ENCODE peak calls at places on chromosome 1, in seven cellular contexts. One of them, this sample, is unnamed.

GRCh38 chr1:220786057-220786336 is 716 bp upstream of the MTARC1 start:
- DNase-seq in K562: no peak
- DNase-seq in HepG2: no peak
- DNase-seq in H1: no peak
- DNase-seq in SK-N-SH: no peak
- DNase-seq in A549: no peak
- DNase-seq in IMR-90: no peak
- DNase-seq in this sample: no peak

GRCh38 chr1:199688133-199688676 is 339.3 kb upstream of the NR5A2 start:
- DNase-seq in H1: no peak
- DNase-seq in SK-N-SH: no peak
- DNase-seq in A549: no peak
- DNase-seq in HepG2: no peak
- DNase-seq in K562: no peak
- DNase-seq in IMR-90: no peak
- DNase-seq in this sample: no peak

GRCh38 chr1:212688338-212689047 is 11.1 kb downstream of the BATF3 start:
- DNase-seq in H1: no peak
- DNase-seq in HepG2: no peak
- DNase-seq in A549: no peak
- DNase-seq in SK-N-SH: no peak
- DNase-seq in K562: no peak
- DNase-seq in IMR-90: peak; percentile 59
- DNase-seq in this sample: no peak

GRCh38 chr1:199794105-199794863 is 233.2 kb upstream of the NR5A2 start:
- DNase-seq in H1: no peak
- DNase-seq in K562: no peak
- DNase-seq in A549: peak; percentile 72
- DNase-seq in HepG2: no peak
- DNase-seq in SK-N-SH: no peak
- DNase-seq in IMR-90: no peak
- DNase-seq in this sample: no peak

GRCh38 chr1:177912991-177913390 is 56.9 kb downstream of the SEC16B start:
- DNase-seq in A549: no peak
- DNase-seq in HepG2: peak; percentile 10
- DNase-seq in SK-N-SH: no peak
- DNase-seq in IMR-90: no peak
- DNase-seq in H1: no peak
- DNase-seq in K562: no peak
- DNase-seq in this sample: no peak

GRCh38 chr1:110615548-110616130 is 9.5 kb upstream of the KCNA2 start:
- DNase-seq in K562: peak; percentile 67
- DNase-seq in HepG2: peak; percentile 60
- DNase-seq in SK-N-SH: peak; percentile 78
- DNase-seq in IMR-90: peak; percentile 51
- DNase-seq in A549: peak; percentile 73
- DNase-seq in H1: no peak
- DNase-seq in this sample: no peak

GRCh38 chr1:196933531-196934189 is 9.9 kb upstream of the CFHR2 start:
- DNase-seq in A549: no peak
- DNase-seq in K562: peak; percentile 64
- DNase-seq in SK-N-SH: peak; percentile 1
- DNase-seq in H1: peak; percentile 34
- DNase-seq in IMR-90: no peak
- DNase-seq in HepG2: no peak
- DNase-seq in this sample: no peak

GRCh38 chr1:243253927-243254232 is 1.2 kb downstream of the CEP170 start:
- DNase-seq in A549: no peak
- DNase-seq in H1: no peak
- DNase-seq in HepG2: peak; percentile 12
- DNase-seq in IMR-90: no peak
- DNase-seq in K562: no peak
- DNase-seq in SK-N-SH: no peak
- DNase-seq in this sample: no peak

GRCh38 chr1:23568608-23569383 is 9.5 kb upstream of the ID3 start:
- DNase-seq in SK-N-SH: peak; percentile 65
- DNase-seq in HepG2: no peak
- DNase-seq in K562: peak; percentile 52
- DNase-seq in IMR-90: no peak
- DNase-seq in H1: no peak
- DNase-seq in A549: no peak
- DNase-seq in this sample: no peak

GRCh38 chr1:35929730-35930592 is 944 bp upstream of the AGO3 start:
- DNase-seq in K562: peak; percentile 58
- DNase-seq in SK-N-SH: peak; percentile 60
- DNase-seq in HepG2: peak; percentile 15
- DNase-seq in A549: no peak
- DNase-seq in IMR-90: peak; percentile 42
- DNase-seq in H1: peak; percentile 13
- DNase-seq in this sample: no peak

GRCh38 chr1:52603680-52604501 is 1.7 kb downstream of the GPX7 start:
- DNase-seq in H1: no peak
- DNase-seq in K562: no peak
- DNase-seq in A549: no peak
- DNase-seq in IMR-90: peak; percentile 16
- DNase-seq in HepG2: no peak
- DNase-seq in SK-N-SH: no peak
- DNase-seq in this sample: no peak

GRCh38 chr1:34113362-34113761 is 51.7 kb downstream of the CSMD2 start:
- DNase-seq in K562: no peak
- DNase-seq in HepG2: no peak
- DNase-seq in H1: no peak
- DNase-seq in A549: no peak
- DNase-seq in SK-N-SH: no peak
- DNase-seq in IMR-90: no peak
- DNase-seq in this sample: no peak

GRCh38 chr1:12616709-12617373 is 1.2 kb downstream of the DHRS3 start:
- DNase-seq in IMR-90: no peak
- DNase-seq in SK-N-SH: peak; percentile 71
- DNase-seq in H1: no peak
- DNase-seq in K562: no peak
- DNase-seq in A549: no peak
- DNase-seq in HepG2: no peak
- DNase-seq in this sample: no peak

GRCh38 chr1:82269466-82269865 is 468.7 kb downstream of the ADGRL2 start:
- DNase-seq in HepG2: no peak
- DNase-seq in IMR-90: no peak
- DNase-seq in A549: no peak
- DNase-seq in K562: no peak
- DNase-seq in SK-N-SH: no peak
- DNase-seq in H1: peak; percentile 21
- DNase-seq in this sample: no peak

GRCh38 chr1:203408485-203409229 is 57.7 kb upstream of the FMOD start:
- DNase-seq in SK-N-SH: no peak
- DNase-seq in K562: no peak
- DNase-seq in HepG2: no peak
- DNase-seq in IMR-90: peak; percentile 82
- DNase-seq in H1: no peak
- DNase-seq in A549: peak; percentile 7
- DNase-seq in this sample: no peak

GRCh38 chr1:32742132-32742947 is 39.8 kb upstream of the SYNC start:
- DNase-seq in SK-N-SH: peak; percentile 61
- DNase-seq in H1: no peak
- DNase-seq in IMR-90: no peak
- DNase-seq in K562: peak; percentile 63
- DNase-seq in HepG2: peak; percentile 48
- DNase-seq in A549: no peak
- DNase-seq in this sample: no peak

GRCh38 chr1:30847358-30847972 is 61.1 kb downstream of the SDC3 start:
- DNase-seq in A549: no peak
- DNase-seq in HepG2: peak; percentile 90
- DNase-seq in K562: peak; percentile 37
- DNase-seq in SK-N-SH: no peak
- DNase-seq in IMR-90: peak; percentile 79
- DNase-seq in H1: no peak
- DNase-seq in this sample: no peak

GRCh38 chr1:112396668-112397025 is 633 bp downstream of the CTTNBP2NL start:
- DNase-seq in H1: no peak
- DNase-seq in SK-N-SH: no peak
- DNase-seq in K562: no peak
- DNase-seq in A549: no peak
- DNase-seq in HepG2: no peak
- DNase-seq in IMR-90: peak; percentile 21
- DNase-seq in this sample: no peak

GRCh38 chr1:177948336-177948972 is 21.4 kb downstream of the SEC16B start:
- DNase-seq in HepG2: peak; percentile 48
- DNase-seq in A549: peak; percentile 64
- DNase-seq in K562: peak; percentile 62
- DNase-seq in SK-N-SH: peak; percentile 69
- DNase-seq in IMR-90: peak; percentile 65
- DNase-seq in H1: peak; percentile 29
- DNase-seq in this sample: no peak

GRCh38 chr1:99441234-99442095 is 177.2 kb downstream of the PLPPR4 start:
- DNase-seq in A549: no peak
- DNase-seq in H1: no peak
- DNase-seq in HepG2: no peak
- DNase-seq in SK-N-SH: no peak
- DNase-seq in IMR-90: peak; percentile 67
- DNase-seq in K562: no peak
- DNase-seq in this sample: no peak

GRCh38 chr1:162674018-162674608 is 41.8 kb downstream of the DDR2 start:
- DNase-seq in SK-N-SH: no peak
- DNase-seq in H1: no peak
- DNase-seq in K562: no peak
- DNase-seq in HepG2: no peak
- DNase-seq in IMR-90: peak; percentile 70
- DNase-seq in A549: no peak
- DNase-seq in this sample: no peak

GRCh38 chr1:9211291-9211811 is 23.2 kb upstream of the H6PD start:
- DNase-seq in A549: no peak
- DNase-seq in K562: no peak
- DNase-seq in IMR-90: peak; percentile 98
- DNase-seq in SK-N-SH: no peak
- DNase-seq in H1: no peak
- DNase-seq in HepG2: peak; percentile 52
- DNase-seq in this sample: no peak

GRCh38 chr1:50447961-50448360 is 24.7 kb upstream of the DMRTA2 start:
- DNase-seq in K562: no peak
- DNase-seq in A549: no peak
- DNase-seq in SK-N-SH: no peak
- DNase-seq in H1: no peak
- DNase-seq in IMR-90: no peak
- DNase-seq in HepG2: no peak
- DNase-seq in this sample: no peak

GRCh38 chr1:55747285-55747890 is 532.2 kb upstream of the USP24 start:
- DNase-seq in IMR-90: peak; percentile 76
- DNase-seq in A549: no peak
- DNase-seq in K562: no peak
- DNase-seq in H1: no peak
- DNase-seq in SK-N-SH: no peak
- DNase-seq in HepG2: no peak
- DNase-seq in this sample: no peak
- TF ChIP-seq RFX5 in IMR-90: no peak
- TF ChIP-seq RFX5 in A549: no peak
- TF ChIP-seq RFX5 in K562: no peak
- TF ChIP-seq RFX5 in H1: no peak
- TF ChIP-seq RFX5 in SK-N-SH: no peak
- TF ChIP-seq RFX5 in HepG2: no peak
- TF ChIP-seq RFX5 in this sample: no peak

GRCh38 chr1:90713741-90714509 is 3.2 kb downstream of the BARHL2 start:
- DNase-seq in IMR-90: no peak
- DNase-seq in H1: no peak
- DNase-seq in K562: no peak
- DNase-seq in A549: no peak
- DNase-seq in HepG2: no peak
- DNase-seq in SK-N-SH: no peak
- DNase-seq in this sample: no peak
- TF ChIP-seq RFX5 in IMR-90: no peak
- TF ChIP-seq RFX5 in H1: no peak
- TF ChIP-seq RFX5 in K562: no peak
- TF ChIP-seq RFX5 in A549: no peak
- TF ChIP-seq RFX5 in HepG2: no peak
- TF ChIP-seq RFX5 in SK-N-SH: no peak
- TF ChIP-seq RFX5 in this sample: no peak

GRCh38 chr1:85396194-85396593 is 68.8 kb downstream of the DDAH1 start:
- DNase-seq in K562: no peak
- DNase-seq in SK-N-SH: no peak
- DNase-seq in IMR-90: no peak
- DNase-seq in H1: no peak
- DNase-seq in A549: no peak
- DNase-seq in HepG2: no peak
- DNase-seq in this sample: no peak
- TF ChIP-seq RFX5 in K562: no peak
- TF ChIP-seq RFX5 in SK-N-SH: no peak
- TF ChIP-seq RFX5 in IMR-90: no peak
- TF ChIP-seq RFX5 in H1: no peak
- TF ChIP-seq RFX5 in A549: no peak
- TF ChIP-seq RFX5 in HepG2: no peak
- TF ChIP-seq RFX5 in this sample: no peak

GRCh38 chr1:93758842-93759515 is 77.3 kb upstream of the BCAR3 start:
- DNase-seq in A549: peak; percentile 34
- DNase-seq in SK-N-SH: peak; percentile 55
- DNase-seq in IMR-90: peak; percentile 89
- DNase-seq in HepG2: peak; percentile 94
- DNase-seq in K562: no peak
- DNase-seq in H1: no peak
- DNase-seq in this sample: no peak
- TF ChIP-seq RFX5 in A549: no peak
- TF ChIP-seq RFX5 in SK-N-SH: no peak
- TF ChIP-seq RFX5 in IMR-90: no peak
- TF ChIP-seq RFX5 in HepG2: no peak
- TF ChIP-seq RFX5 in K562: no peak
- TF ChIP-seq RFX5 in H1: no peak
- TF ChIP-seq RFX5 in this sample: no peak

GRCh38 chr1:69737527-69738176 is 169.9 kb downstream of the LRRC7 start:
- DNase-seq in HepG2: peak; percentile 61
- DNase-seq in H1: no peak
- DNase-seq in IMR-90: peak; percentile 67
- DNase-seq in A549: peak; percentile 64
- DNase-seq in K562: peak; percentile 21
- DNase-seq in SK-N-SH: peak; percentile 9
- DNase-seq in this sample: peak; percentile 11
- TF ChIP-seq RFX5 in HepG2: no peak
- TF ChIP-seq RFX5 in H1: no peak
- TF ChIP-seq RFX5 in IMR-90: no peak
- TF ChIP-seq RFX5 in A549: no peak
- TF ChIP-seq RFX5 in K562: no peak
- TF ChIP-seq RFX5 in SK-N-SH: no peak
- TF ChIP-seq RFX5 in this sample: no peak

This sample was measured in GM12878.